ENCODE peak calls at places on chromosome 9, in nine cellular contexts. U is choroid plexus epithelial cell, N is cardiac muscle cell, Q is esophagus squamous epithelium, Y is bronchial epithelial cell, O is BE2C, A is MM.1S, P is astrocyte of the spinal cord, D is IMR-90. K is an unnamed sample.

GRCh38 chr9:112439825-112440224 is 46.8 kb upstream of the KIAA1958 start:
- DNase-seq in Y (no peak), N (no peak), U (no peak), A (no peak), Q (no peak), O (no peak), D (no peak), P (no peak), K (peak)

GRCh38 chr9:16243798-16244197 is 626.7 kb downstream of the BNC2 start:
- DNase-seq in Q (no peak), P (no peak), N (no peak), A (no peak), U (no peak), D (no peak), O (no peak), Y (no peak), K (peak)

GRCh38 chr9:87375397-87376073 is 122.1 kb upstream of the DAPK1 start:
- DNase-seq in P (peak), O (no peak), D (no peak), Y (peak), N (peak), Q (no peak), U (peak), A (no peak), K (peak)

GRCh38 chr9:33867747-33868429 is 50.9 kb downstream of the UBE2R2 start:
- DNase-seq in Q (no peak), D (no peak), P (peak), Y (no peak), U (peak), O (no peak), N (no peak), A (no peak), K (no peak)

GRCh38 chr9:114779352-114779845 is 26.4 kb downstream of the TNFSF15 start:
- DNase-seq in U (no peak), D (no peak), Y (peak), A (no peak), O (no peak), Q (no peak), N (no peak), P (peak), K (peak)

GRCh38 chr9:11328326-11328725 is 715.5 kb upstream of the PTPRD start:
- DNase-seq in N (no peak), U (peak), Y (no peak), Q (no peak), P (no peak), O (no peak), A (no peak), D (no peak), K (no peak)

GRCh38 chr9:73667749-73668148 is 516.1 kb downstream of the ANXA1 start:
- DNase-seq in N (no peak), A (no peak), Q (no peak), D (no peak), Y (peak), P (no peak), U (peak), O (no peak), K (peak)

GRCh38 chr9:4262735-4263141 is 37.1 kb downstream of the GLIS3 start:
- DNase-seq in P (peak), D (peak), N (peak), Q (no peak), Y (peak), A (no peak), O (no peak), U (peak), K (peak)

GRCh38 chr9:11064853-11065252 is 452.1 kb upstream of the PTPRD start:
- DNase-seq in O (peak), N (no peak), U (no peak), Y (no peak), P (no peak), Q (no peak), D (no peak), A (no peak), K (no peak)

GRCh38 chr9:37947987-37948386 is 44.1 kb upstream of the SLC25A51 start:
- DNase-seq in Q (no peak), U (no peak), A (no peak), P (no peak), O (no peak), N (no peak), Y (peak), D (no peak), K (peak)

GRCh38 chr9:4596165-4596922 is 65.8 kb upstream of the PLPP6 start:
- DNase-seq in Y (no peak), N (no peak), U (peak), O (no peak), A (peak), Q (no peak), D (no peak), P (peak), K (no peak)

GRCh38 chr9:87573841-87574342 is 76.2 kb downstream of the DAPK1 start:
- DNase-seq in O (no peak), Q (no peak), P (no peak), U (no peak), Y (no peak), N (no peak), D (peak), A (no peak), K (no peak)

GRCh38 chr9:127166111-127166510 is 43.7 kb upstream of the ANGPTL2 start:
- DNase-seq in Q (no peak), O (no peak), D (no peak), Y (no peak), U (no peak), N (no peak), A (no peak), P (no peak), K (no peak)

GRCh38 chr9:6959275-6960000 is 201.7 kb downstream of the KDM4C start:
- DNase-seq in P (no peak), D (no peak), O (no peak), N (no peak), A (no peak), U (no peak), Y (no peak), Q (no peak), K (no peak)

GRCh38 chr9:99400184-99400731 is 178.2 kb downstream of the SEC61B start:
- DNase-seq in P (no peak), Q (no peak), N (no peak), A (no peak), D (no peak), O (no peak), U (peak), Y (no peak), K (no peak)

GRCh38 chr9:115636596-115636995 is 517.0 kb upstream of the PAPPA start:
- DNase-seq in D (no peak), Q (no peak), Y (peak), A (no peak), U (no peak), N (no peak), O (no peak), P (no peak), K (peak)

GRCh38 chr9:125549465-125550215 is 157.4 kb downstream of the MAPKAP1 start:
- DNase-seq in A (no peak), U (no peak), P (peak), D (no peak), N (peak), Y (no peak), O (no peak), Q (no peak), K (peak)

GRCh38 chr9:73892371-73892770 is 604.8 kb upstream of the RORB start:
- DNase-seq in U (no peak), N (no peak), P (no peak), D (no peak), A (no peak), O (no peak), Y (no peak), Q (no peak), K (no peak)

GRCh38 chr9:131732061-131732526 is 7.8 kb downstream of the RAPGEF1 start:
- DNase-seq in Y (peak), Q (no peak), A (no peak), P (peak), O (no peak), U (no peak), N (no peak), D (peak), K (peak)

GRCh38 chr9:36721846-36722588 is 149.3 kb downstream of the MELK start:
- DNase-seq in O (peak), U (peak), Y (no peak), D (no peak), Q (no peak), A (no peak), P (no peak), N (peak), K (peak)

GRCh38 chr9:127562271-127562780 is 49.8 kb upstream of the STXBP1 start:
- DNase-seq in U (no peak), Y (no peak), N (no peak), D (no peak), Q (no peak), A (no peak), P (no peak), O (no peak), K (no peak)

GRCh38 chr9:74041588-74041987 is 455.5 kb upstream of the RORB start:
- DNase-seq in O (no peak), Q (no peak), A (no peak), D (no peak), P (no peak), U (no peak), N (no peak), Y (no peak), K (no peak)

GRCh38 chr9:74245871-74246552 is 251.1 kb upstream of the RORB start:
- DNase-seq in Y (no peak), O (no peak), P (no peak), N (no peak), U (no peak), D (no peak), A (peak), Q (no peak), K (no peak)

GRCh38 chr9:105296889-105297288 is 52.4 kb downstream of the SLC44A1 start:
- DNase-seq in Q (no peak), A (no peak), O (no peak), N (peak), D (peak), U (peak), P (peak), Y (peak), K (peak)

DNA sequence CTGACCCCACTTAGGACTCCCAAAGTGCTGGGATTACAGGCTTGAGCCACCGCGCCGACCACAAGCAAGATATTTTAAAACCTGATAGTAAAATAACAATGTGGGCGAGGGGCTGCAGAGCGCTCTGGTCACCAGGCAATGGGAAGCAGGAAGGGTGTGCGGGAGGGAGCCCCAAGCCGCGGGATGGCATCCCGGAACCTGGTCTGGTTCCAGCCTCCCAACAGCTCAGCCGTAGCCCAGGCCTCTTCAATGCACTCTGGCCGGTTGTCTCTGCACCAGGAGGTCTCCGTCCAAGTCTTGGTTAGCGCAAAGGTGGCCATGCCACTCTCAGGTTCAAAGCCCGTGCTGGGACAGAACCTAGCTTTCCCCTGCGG is 694 bp upstream of the UAP1L1 start:
- DNase-seq in A (no peak), P (no peak), U (no peak), Y (no peak), Q (no peak), O (no peak), D (no peak), N (no peak), K (no peak)
- H3K4me3 ChIP-seq in A (peak), P (no peak), U (peak), Y (no peak), Q (peak), O (peak), D (peak), N (peak), K (no peak)

GRCh38 chr9:18629136-18629535 is 155.2 kb downstream of the ADAMTSL1 start:
- DNase-seq in A (no peak), Y (no peak), N (no peak), U (no peak), D (no peak), P (no peak), Q (no peak), O (no peak), K (no peak)

GRCh38 chr9:18622186-18622836 is 148.4 kb downstream of the ADAMTSL1 start:
- DNase-seq in O (no peak), U (no peak), P (no peak), D (no peak), Y (no peak), N (no peak), Q (no peak), A (no peak), K (no peak)

GRCh38 chr9:18623201-18623600 is 149.2 kb downstream of the ADAMTSL1 start:
- DNase-seq in O (no peak), A (no peak), U (no peak), Y (no peak), P (no peak), D (no peak), Q (no peak), N (no peak), K (no peak)

DNA sequence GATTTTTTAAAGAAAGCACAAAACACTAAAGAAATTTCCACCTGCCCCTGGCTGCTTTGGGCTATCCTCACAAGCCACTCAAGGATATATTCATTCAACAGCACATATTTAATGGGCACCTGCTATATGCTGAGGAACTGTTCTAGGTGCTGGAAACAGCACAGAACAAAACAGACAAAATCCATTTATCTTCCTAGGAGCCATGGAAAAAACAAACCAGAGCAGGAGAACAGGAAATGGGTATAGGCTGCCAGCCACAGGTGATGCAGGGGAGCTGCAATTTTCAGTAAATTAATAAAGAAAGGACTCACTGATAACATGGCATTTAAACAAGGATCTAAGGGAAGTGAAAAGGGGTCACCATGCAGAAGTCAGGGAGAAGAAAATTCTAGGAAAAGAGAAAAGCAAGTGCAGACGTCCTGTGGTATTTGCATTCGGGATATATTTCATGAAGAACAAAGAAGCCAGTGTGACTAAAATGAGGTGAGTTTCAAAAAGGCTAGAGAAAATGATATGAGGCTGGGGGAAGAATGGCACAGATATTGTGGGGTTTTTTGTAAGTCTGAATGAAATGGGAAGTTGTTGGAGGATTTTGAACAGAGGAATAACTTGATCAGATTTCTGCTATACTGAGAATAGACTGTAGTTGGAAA is 152.2 kb downstream of the ADAMTSL1 start:
- DNase-seq in Q (no peak), P (no peak), N (no peak), A (no peak), D (no peak), O (no peak), Y (peak), U (no peak), K (peak)
- TF ChIP-seq CTCF in Q (no peak), P (no peak), N (no peak), A (no peak), D (no peak), O (no peak), Y (no peak), U (no peak), K (peak)

GRCh38 chr9:130450344-130451003 is 5.7 kb downstream of the ASS1 start:
- DNase-seq in Y (no peak), A (no peak), P (no peak), U (no peak), Q (no peak), N (no peak), O (no peak), D (no peak), K (no peak)
- H3K4me3 ChIP-seq in Y (no peak), A (no peak), P (no peak), U (no peak), Q (no peak), N (no peak), O (no peak), D (no peak), K (no peak)

DNA sequence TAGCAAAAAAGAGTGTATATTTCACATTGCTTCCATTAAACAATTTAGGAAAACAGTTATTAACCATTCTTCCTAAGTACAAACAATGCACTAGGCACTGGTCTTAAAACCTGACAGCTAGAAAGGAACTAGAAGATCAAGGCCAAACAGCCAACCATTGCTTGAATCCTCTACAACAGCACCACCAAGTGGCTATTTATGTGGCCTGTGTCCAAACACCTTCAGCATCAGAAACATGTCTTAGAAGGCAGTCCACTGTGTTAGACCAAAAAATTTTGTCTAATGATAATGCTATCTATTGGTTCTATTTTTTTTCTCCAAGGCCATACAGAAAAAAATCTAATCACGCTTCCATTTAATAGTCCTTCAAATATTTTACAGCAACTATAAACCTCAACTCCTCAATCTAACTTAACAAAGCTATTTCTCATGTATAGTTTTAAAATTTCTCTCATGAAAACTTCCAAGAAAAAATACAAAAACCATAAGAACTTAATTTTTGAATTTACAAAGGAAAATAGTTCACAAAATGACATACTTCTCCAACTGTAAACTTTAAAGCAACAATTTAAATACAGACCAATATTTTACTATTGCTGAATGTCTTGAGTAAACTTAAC is 36.1 kb downstream of the CAAP1 start:
- DNase-seq in Y (peak), D (peak), U (peak), N (peak), A (peak), P (peak), Q (no peak), O (peak), K (peak)
- TF ChIP-seq CTCF in Y (peak), D (peak), U (peak), N (peak), A (peak), P (peak), Q (no peak), O (peak), K (peak)

GRCh38 chr9:135945969-135946368 is 15.2 kb downstream of the UBAC1 start:
- DNase-seq in N (no peak), A (no peak), Y (no peak), Q (no peak), P (no peak), O (no peak), U (no peak), D (no peak), K (no peak)
- H3K4me3 ChIP-seq in N (no peak), A (no peak), Y (no peak), Q (no peak), P (no peak), O (no peak), U (no peak), D (no peak), K (no peak)

GRCh38 chr9:129885670-129886106 is 50.4 kb downstream of the USP20 start:
- DNase-seq in O (peak), P (peak), U (peak), Y (peak), Q (peak), D (peak), N (peak), A (peak), K (peak)

GRCh38 chr9:129886226-129887174 is 51.2 kb downstream of the USP20 start:
- DNase-seq in Q (no peak), P (no peak), N (peak), Y (no peak), A (peak), U (no peak), D (no peak), O (no peak), K (peak)

GRCh38 chr9:129888809-129889460 is 53.7 kb downstream of the USP20 start:
- DNase-seq in A (no peak), N (no peak), O (no peak), Q (no peak), P (no peak), Y (no peak), D (no peak), U (no peak), K (no peak)

GRCh38 chr9:129888085-129888808 is 53.0 kb downstream of the USP20 start:
- DNase-seq in U (no peak), Q (peak), O (no peak), D (no peak), P (no peak), A (peak), N (no peak), Y (no peak), K (peak)

DNA sequence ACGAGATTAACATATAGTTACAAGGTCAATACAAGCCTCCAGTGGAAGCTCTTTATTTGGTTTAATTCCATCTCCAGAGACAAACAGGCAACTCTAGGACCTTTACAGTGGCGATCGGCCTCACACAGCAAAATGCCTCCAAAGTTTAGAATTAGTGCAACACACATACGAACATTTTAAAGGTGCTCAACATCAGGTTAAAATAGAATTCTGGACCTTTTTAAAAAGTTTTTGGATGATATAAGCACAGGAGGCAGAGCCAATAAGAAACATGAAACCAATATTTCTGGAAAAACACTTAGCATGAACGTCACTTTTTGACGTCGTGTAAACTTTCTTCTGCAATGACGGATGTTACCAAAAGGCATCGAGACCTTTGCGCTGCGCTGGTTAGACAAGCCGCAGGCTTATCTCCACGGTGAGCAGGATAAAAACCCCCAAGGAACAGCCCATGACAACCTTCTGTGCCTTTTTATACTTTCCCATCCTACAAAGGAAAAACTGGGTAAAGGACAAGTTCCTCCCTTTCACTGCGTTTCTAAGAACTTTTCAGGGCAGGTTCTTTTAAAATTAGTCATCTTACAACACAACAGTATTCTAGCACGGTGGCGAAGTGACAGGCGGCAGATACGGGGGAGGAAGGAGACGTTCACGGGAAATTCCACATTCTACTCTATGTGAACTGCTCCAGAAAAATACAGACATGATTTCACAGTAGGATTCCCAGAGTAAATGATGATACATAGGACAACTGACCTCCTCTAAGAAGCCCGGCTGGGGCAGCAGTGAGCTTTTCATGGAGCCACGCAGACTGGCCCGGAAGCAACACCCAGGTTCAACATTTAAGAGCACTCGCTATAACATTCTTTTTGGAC is 52.2 kb downstream of the USP20 start:
- DNase-seq in Q (no peak), P (peak), U (peak), Y (no peak), O (no peak), A (peak), N (peak), D (peak), K (peak)
- TF ChIP-seq CTCF in Q (no peak), P (peak), U (peak), Y (no peak), O (no peak), A (peak), N (peak), D (peak), K (no peak)

DNA sequence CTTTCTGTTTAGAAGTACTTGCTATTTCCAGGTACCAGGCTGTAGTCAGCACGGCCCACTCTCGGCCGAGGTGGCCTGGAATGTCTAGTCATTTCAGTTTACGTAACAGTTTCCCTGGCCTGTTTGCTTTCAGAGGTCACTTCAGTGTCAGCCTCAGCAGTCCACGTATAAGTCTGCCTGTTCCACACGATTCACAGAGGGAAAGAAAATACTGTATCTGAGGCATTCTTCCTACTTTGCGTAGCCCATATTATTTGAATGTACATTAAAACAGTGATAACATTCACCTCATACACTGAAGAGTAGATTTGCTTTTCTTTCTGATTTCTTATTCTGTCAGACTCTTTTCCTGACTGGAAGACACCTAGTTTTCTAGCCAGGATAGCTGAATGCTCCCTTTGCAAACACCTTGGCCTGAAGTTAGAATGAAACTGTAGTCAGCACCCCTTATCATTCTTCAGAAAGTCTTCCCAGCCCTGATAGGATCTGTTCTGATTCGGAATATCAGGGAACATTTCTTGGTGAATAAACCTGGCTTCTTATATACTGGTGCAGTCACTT is 140.9 kb downstream of the AOPEP start:
- DNase-seq in Q (no peak), O (peak), U (peak), N (peak), A (no peak), Y (peak), D (peak), P (peak), K (peak)
- H3K4me3 ChIP-seq in Q (no peak), O (peak), U (no peak), N (no peak), A (no peak), Y (no peak), D (no peak), P (no peak), K (no peak)